ENCODE peak calls at places on chromosome 1, in ten cellular contexts. One of them, this sample, is unnamed.

GRCh38 chr1:82330330-82330729 is 529.6 kb downstream of the ADGRL2 start:
- DNase-seq in choroid plexus epithelial cell: no peak
- DNase-seq in K562: no peak
- DNase-seq in activated CD4-positive, alpha-beta T cell treated with anti-CD3 and anti-CD28 coated beads, Interleukin-2, amount 50 U/mL, for 4 hours: no peak
- DNase-seq in ovary: no peak
- DNase-seq in stimulated activated CD4-positive, alpha-beta T cell treated with anti-CD3 and anti-CD28 coated beads, Interleukin-1b, Interleukin-23, amount 100 ng/mL, for 1 hour: no peak
- DNase-seq in H4: no peak
- DNase-seq in AG09309: no peak
- DNase-seq in left ventricle myocardium inferior: no peak
- DNase-seq in ACHN: no peak
- DNase-seq in this sample: no peak

GRCh38 chr1:82870332-82870731 is 1069.6 kb downstream of the ADGRL2 start:
- DNase-seq in choroid plexus epithelial cell: no peak
- DNase-seq in K562: no peak
- DNase-seq in activated CD4-positive, alpha-beta T cell treated with anti-CD3 and anti-CD28 coated beads, Interleukin-2, amount 50 U/mL, for 4 hours: no peak
- DNase-seq in ovary: no peak
- DNase-seq in stimulated activated CD4-positive, alpha-beta T cell treated with anti-CD3 and anti-CD28 coated beads, Interleukin-1b, Interleukin-23, amount 100 ng/mL, for 1 hour: no peak
- DNase-seq in H4: no peak
- DNase-seq in AG09309: no peak
- DNase-seq in left ventricle myocardium inferior: no peak
- DNase-seq in ACHN: no peak
- DNase-seq in this sample: no peak

GRCh38 chr1:151443846-151444790 is 15.2 kb downstream of the POGZ start:
- DNase-seq in choroid plexus epithelial cell: peak; percentile 93
- DNase-seq in K562: peak; percentile 73
- DNase-seq in activated CD4-positive, alpha-beta T cell treated with anti-CD3 and anti-CD28 coated beads, Interleukin-2, amount 50 U/mL, for 4 hours: peak; percentile 71
- DNase-seq in ovary: peak; percentile 41
- DNase-seq in stimulated activated CD4-positive, alpha-beta T cell treated with anti-CD3 and anti-CD28 coated beads, Interleukin-1b, Interleukin-23, amount 100 ng/mL, for 1 hour: peak; percentile 43
- DNase-seq in H4: peak; percentile 76
- DNase-seq in AG09309: peak; percentile 63
- DNase-seq in left ventricle myocardium inferior: no peak
- DNase-seq in ACHN: peak; percentile 86
- DNase-seq in this sample: peak; percentile 86

GRCh38 chr1:75125161-75125681 is 9.0 kb upstream of the LHX8 start:
- DNase-seq in choroid plexus epithelial cell: no peak
- DNase-seq in K562: no peak
- DNase-seq in activated CD4-positive, alpha-beta T cell treated with anti-CD3 and anti-CD28 coated beads, Interleukin-2, amount 50 U/mL, for 4 hours: no peak
- DNase-seq in ovary: no peak
- DNase-seq in stimulated activated CD4-positive, alpha-beta T cell treated with anti-CD3 and anti-CD28 coated beads, Interleukin-1b, Interleukin-23, amount 100 ng/mL, for 1 hour: no peak
- DNase-seq in H4: no peak
- DNase-seq in AG09309: no peak
- DNase-seq in left ventricle myocardium inferior: no peak
- DNase-seq in ACHN: no peak
- DNase-seq in this sample: no peak

GRCh38 chr1:84944767-84945486 is 51.9 kb upstream of the LPAR3 start:
- DNase-seq in choroid plexus epithelial cell: peak; percentile 97
- DNase-seq in K562: peak; percentile 90
- DNase-seq in activated CD4-positive, alpha-beta T cell treated with anti-CD3 and anti-CD28 coated beads, Interleukin-2, amount 50 U/mL, for 4 hours: peak; percentile 53
- DNase-seq in ovary: peak; percentile 46
- DNase-seq in stimulated activated CD4-positive, alpha-beta T cell treated with anti-CD3 and anti-CD28 coated beads, Interleukin-1b, Interleukin-23, amount 100 ng/mL, for 1 hour: peak; percentile 14
- DNase-seq in H4: peak; percentile 81
- DNase-seq in AG09309: peak; percentile 73
- DNase-seq in left ventricle myocardium inferior: peak; percentile 22
- DNase-seq in ACHN: peak; percentile 89
- DNase-seq in this sample: peak; percentile 93

GRCh38 chr1:165699577-165699976 is 1.2 kb upstream of the ALDH9A1 start:
- DNase-seq in choroid plexus epithelial cell: no peak
- DNase-seq in K562: no peak
- DNase-seq in activated CD4-positive, alpha-beta T cell treated with anti-CD3 and anti-CD28 coated beads, Interleukin-2, amount 50 U/mL, for 4 hours: no peak
- DNase-seq in ovary: no peak
- DNase-seq in stimulated activated CD4-positive, alpha-beta T cell treated with anti-CD3 and anti-CD28 coated beads, Interleukin-1b, Interleukin-23, amount 100 ng/mL, for 1 hour: no peak
- DNase-seq in H4: no peak
- DNase-seq in AG09309: no peak
- DNase-seq in left ventricle myocardium inferior: no peak
- DNase-seq in ACHN: no peak
- DNase-seq in this sample: no peak

GRCh38 chr1:208089971-208090755 is 154.0 kb downstream of the PLXNA2 start:
- DNase-seq in choroid plexus epithelial cell: peak; percentile 78
- DNase-seq in K562: no peak
- DNase-seq in activated CD4-positive, alpha-beta T cell treated with anti-CD3 and anti-CD28 coated beads, Interleukin-2, amount 50 U/mL, for 4 hours: no peak
- DNase-seq in ovary: no peak
- DNase-seq in stimulated activated CD4-positive, alpha-beta T cell treated with anti-CD3 and anti-CD28 coated beads, Interleukin-1b, Interleukin-23, amount 100 ng/mL, for 1 hour: no peak
- DNase-seq in H4: peak; percentile 21
- DNase-seq in AG09309: no peak
- DNase-seq in left ventricle myocardium inferior: peak; percentile 53
- DNase-seq in ACHN: no peak
- DNase-seq in this sample: peak; percentile 36

GRCh38 chr1:183580281-183580682 is 10.0 kb downstream of the NCF2 start:
- DNase-seq in choroid plexus epithelial cell: peak; percentile 48
- DNase-seq in K562: peak; percentile 48
- DNase-seq in activated CD4-positive, alpha-beta T cell treated with anti-CD3 and anti-CD28 coated beads, Interleukin-2, amount 50 U/mL, for 4 hours: no peak
- DNase-seq in ovary: no peak
- DNase-seq in stimulated activated CD4-positive, alpha-beta T cell treated with anti-CD3 and anti-CD28 coated beads, Interleukin-1b, Interleukin-23, amount 100 ng/mL, for 1 hour: no peak
- DNase-seq in H4: peak; percentile 35
- DNase-seq in AG09309: no peak
- DNase-seq in left ventricle myocardium inferior: no peak
- DNase-seq in ACHN: no peak
- DNase-seq in this sample: no peak

GRCh38 chr1:66033781-66034180 is 241.1 kb downstream of the PDE4B start:
- DNase-seq in choroid plexus epithelial cell: no peak
- DNase-seq in K562: no peak
- DNase-seq in activated CD4-positive, alpha-beta T cell treated with anti-CD3 and anti-CD28 coated beads, Interleukin-2, amount 50 U/mL, for 4 hours: no peak
- DNase-seq in ovary: no peak
- DNase-seq in stimulated activated CD4-positive, alpha-beta T cell treated with anti-CD3 and anti-CD28 coated beads, Interleukin-1b, Interleukin-23, amount 100 ng/mL, for 1 hour: no peak
- DNase-seq in H4: no peak
- DNase-seq in AG09309: no peak
- DNase-seq in left ventricle myocardium inferior: no peak
- DNase-seq in ACHN: no peak
- DNase-seq in this sample: no peak

GRCh38 chr1:108107658-108108057 is 92.5 kb downstream of the SLC25A24 start:
- DNase-seq in choroid plexus epithelial cell: peak; percentile 64
- DNase-seq in K562: peak; percentile 30
- DNase-seq in activated CD4-positive, alpha-beta T cell treated with anti-CD3 and anti-CD28 coated beads, Interleukin-2, amount 50 U/mL, for 4 hours: peak; percentile 31
- DNase-seq in ovary: no peak
- DNase-seq in stimulated activated CD4-positive, alpha-beta T cell treated with anti-CD3 and anti-CD28 coated beads, Interleukin-1b, Interleukin-23, amount 100 ng/mL, for 1 hour: no peak
- DNase-seq in H4: peak; percentile 44
- DNase-seq in AG09309: peak; percentile 10
- DNase-seq in left ventricle myocardium inferior: no peak
- DNase-seq in ACHN: no peak
- DNase-seq in this sample: peak; percentile 74

GRCh38 chr1:222068101-222068500 is 326.2 kb upstream of the DUSP10 start:
- DNase-seq in choroid plexus epithelial cell: no peak
- DNase-seq in K562: no peak
- DNase-seq in activated CD4-positive, alpha-beta T cell treated with anti-CD3 and anti-CD28 coated beads, Interleukin-2, amount 50 U/mL, for 4 hours: no peak
- DNase-seq in ovary: no peak
- DNase-seq in stimulated activated CD4-positive, alpha-beta T cell treated with anti-CD3 and anti-CD28 coated beads, Interleukin-1b, Interleukin-23, amount 100 ng/mL, for 1 hour: no peak
- DNase-seq in H4: no peak
- DNase-seq in AG09309: no peak
- DNase-seq in left ventricle myocardium inferior: no peak
- DNase-seq in ACHN: no peak
- DNase-seq in this sample: no peak

GRCh38 chr1:50415235-50416149 is 7.8 kb downstream of the DMRTA2 start:
- DNase-seq in choroid plexus epithelial cell: no peak
- DNase-seq in K562: no peak
- DNase-seq in activated CD4-positive, alpha-beta T cell treated with anti-CD3 and anti-CD28 coated beads, Interleukin-2, amount 50 U/mL, for 4 hours: no peak
- DNase-seq in ovary: no peak
- DNase-seq in stimulated activated CD4-positive, alpha-beta T cell treated with anti-CD3 and anti-CD28 coated beads, Interleukin-1b, Interleukin-23, amount 100 ng/mL, for 1 hour: no peak
- DNase-seq in H4: no peak
- DNase-seq in AG09309: no peak
- DNase-seq in left ventricle myocardium inferior: no peak
- DNase-seq in ACHN: no peak
- DNase-seq in this sample: no peak

GRCh38 chr1:7384679-7385078 is 386.4 kb upstream of the VAMP3 start:
- DNase-seq in choroid plexus epithelial cell: no peak
- DNase-seq in K562: no peak
- DNase-seq in activated CD4-positive, alpha-beta T cell treated with anti-CD3 and anti-CD28 coated beads, Interleukin-2, amount 50 U/mL, for 4 hours: no peak
- DNase-seq in ovary: no peak
- DNase-seq in stimulated activated CD4-positive, alpha-beta T cell treated with anti-CD3 and anti-CD28 coated beads, Interleukin-1b, Interleukin-23, amount 100 ng/mL, for 1 hour: no peak
- DNase-seq in H4: no peak
- DNase-seq in AG09309: no peak
- DNase-seq in left ventricle myocardium inferior: peak; percentile 5
- DNase-seq in ACHN: no peak
- DNase-seq in this sample: no peak

GRCh38 chr1:109837852-109838570 is 72.6 kb upstream of the CSF1 start:
- DNase-seq in choroid plexus epithelial cell: no peak
- DNase-seq in K562: no peak
- DNase-seq in activated CD4-positive, alpha-beta T cell treated with anti-CD3 and anti-CD28 coated beads, Interleukin-2, amount 50 U/mL, for 4 hours: no peak
- DNase-seq in ovary: no peak
- DNase-seq in stimulated activated CD4-positive, alpha-beta T cell treated with anti-CD3 and anti-CD28 coated beads, Interleukin-1b, Interleukin-23, amount 100 ng/mL, for 1 hour: no peak
- DNase-seq in H4: no peak
- DNase-seq in AG09309: no peak
- DNase-seq in left ventricle myocardium inferior: no peak
- DNase-seq in ACHN: no peak
- DNase-seq in this sample: no peak

GRCh38 chr1:15400627-15401026 is 9.1 kb upstream of the EFHD2 start:
- DNase-seq in choroid plexus epithelial cell: peak; percentile 10
- DNase-seq in K562: no peak
- DNase-seq in activated CD4-positive, alpha-beta T cell treated with anti-CD3 and anti-CD28 coated beads, Interleukin-2, amount 50 U/mL, for 4 hours: no peak
- DNase-seq in ovary: no peak
- DNase-seq in stimulated activated CD4-positive, alpha-beta T cell treated with anti-CD3 and anti-CD28 coated beads, Interleukin-1b, Interleukin-23, amount 100 ng/mL, for 1 hour: no peak
- DNase-seq in H4: no peak
- DNase-seq in AG09309: no peak
- DNase-seq in left ventricle myocardium inferior: no peak
- DNase-seq in ACHN: no peak
- DNase-seq in this sample: no peak

GRCh38 chr1:203607169-203607873 is 19.3 kb upstream of the ATP2B4 start:
- DNase-seq in choroid plexus epithelial cell: peak; percentile 90
- DNase-seq in K562: peak; percentile 74
- DNase-seq in activated CD4-positive, alpha-beta T cell treated with anti-CD3 and anti-CD28 coated beads, Interleukin-2, amount 50 U/mL, for 4 hours: peak; percentile 48
- DNase-seq in ovary: peak; percentile 58
- DNase-seq in stimulated activated CD4-positive, alpha-beta T cell treated with anti-CD3 and anti-CD28 coated beads, Interleukin-1b, Interleukin-23, amount 100 ng/mL, for 1 hour: no peak
- DNase-seq in H4: peak; percentile 82
- DNase-seq in AG09309: peak; percentile 75
- DNase-seq in left ventricle myocardium inferior: peak; percentile 41
- DNase-seq in ACHN: peak; percentile 81
- DNase-seq in this sample: peak; percentile 98

GRCh38 chr1:185733818-185734709 is at the start of gene HMCN1:
- DNase-seq in choroid plexus epithelial cell: peak; percentile 32
- DNase-seq in K562: peak; percentile 66
- DNase-seq in activated CD4-positive, alpha-beta T cell treated with anti-CD3 and anti-CD28 coated beads, Interleukin-2, amount 50 U/mL, for 4 hours: no peak
- DNase-seq in ovary: peak; percentile 70
- DNase-seq in stimulated activated CD4-positive, alpha-beta T cell treated with anti-CD3 and anti-CD28 coated beads, Interleukin-1b, Interleukin-23, amount 100 ng/mL, for 1 hour: no peak
- DNase-seq in H4: peak; percentile 54
- DNase-seq in AG09309: no peak
- DNase-seq in left ventricle myocardium inferior: peak; percentile 80
- DNase-seq in ACHN: peak; percentile 49
- DNase-seq in this sample: peak; percentile 65

GRCh38 chr1:160211010-160211790 is 6.0 kb downstream of the PEA15 start:
- DNase-seq in choroid plexus epithelial cell: no peak
- DNase-seq in K562: no peak
- DNase-seq in activated CD4-positive, alpha-beta T cell treated with anti-CD3 and anti-CD28 coated beads, Interleukin-2, amount 50 U/mL, for 4 hours: no peak
- DNase-seq in ovary: no peak
- DNase-seq in stimulated activated CD4-positive, alpha-beta T cell treated with anti-CD3 and anti-CD28 coated beads, Interleukin-1b, Interleukin-23, amount 100 ng/mL, for 1 hour: no peak
- DNase-seq in H4: no peak
- DNase-seq in AG09309: no peak
- DNase-seq in left ventricle myocardium inferior: no peak
- DNase-seq in ACHN: no peak
- DNase-seq in this sample: no peak

GRCh38 chr1:151898519-151898991 is 10.8 kb downstream of the THEM4 start:
- DNase-seq in choroid plexus epithelial cell: no peak
- DNase-seq in K562: no peak
- DNase-seq in activated CD4-positive, alpha-beta T cell treated with anti-CD3 and anti-CD28 coated beads, Interleukin-2, amount 50 U/mL, for 4 hours: peak; percentile 44
- DNase-seq in ovary: peak; percentile 30
- DNase-seq in stimulated activated CD4-positive, alpha-beta T cell treated with anti-CD3 and anti-CD28 coated beads, Interleukin-1b, Interleukin-23, amount 100 ng/mL, for 1 hour: no peak
- DNase-seq in H4: no peak
- DNase-seq in AG09309: no peak
- DNase-seq in left ventricle myocardium inferior: no peak
- DNase-seq in ACHN: no peak
- DNase-seq in this sample: no peak

GRCh38 chr1:8182034-8182761 is 135.7 kb upstream of the SLC45A1 start:
- DNase-seq in choroid plexus epithelial cell: peak; percentile 92
- DNase-seq in K562: no peak
- DNase-seq in activated CD4-positive, alpha-beta T cell treated with anti-CD3 and anti-CD28 coated beads, Interleukin-2, amount 50 U/mL, for 4 hours: no peak
- DNase-seq in ovary: no peak
- DNase-seq in stimulated activated CD4-positive, alpha-beta T cell treated with anti-CD3 and anti-CD28 coated beads, Interleukin-1b, Interleukin-23, amount 100 ng/mL, for 1 hour: no peak
- DNase-seq in H4: peak; percentile 96
- DNase-seq in AG09309: no peak
- DNase-seq in left ventricle myocardium inferior: no peak
- DNase-seq in ACHN: no peak
- DNase-seq in this sample: peak; percentile 50

GRCh38 chr1:89657886-89658285 is 25.0 kb downstream of the LRRC8C start:
- DNase-seq in choroid plexus epithelial cell: no peak
- DNase-seq in K562: no peak
- DNase-seq in activated CD4-positive, alpha-beta T cell treated with anti-CD3 and anti-CD28 coated beads, Interleukin-2, amount 50 U/mL, for 4 hours: no peak
- DNase-seq in ovary: no peak
- DNase-seq in stimulated activated CD4-positive, alpha-beta T cell treated with anti-CD3 and anti-CD28 coated beads, Interleukin-1b, Interleukin-23, amount 100 ng/mL, for 1 hour: no peak
- DNase-seq in H4: no peak
- DNase-seq in AG09309: no peak
- DNase-seq in left ventricle myocardium inferior: no peak
- DNase-seq in ACHN: no peak
- DNase-seq in this sample: peak; percentile 51

GRCh38 chr1:197775282-197776262 is at the start of gene DENND1B:
- DNase-seq in choroid plexus epithelial cell: peak; percentile 90
- DNase-seq in K562: peak; percentile 92
- DNase-seq in activated CD4-positive, alpha-beta T cell treated with anti-CD3 and anti-CD28 coated beads, Interleukin-2, amount 50 U/mL, for 4 hours: peak; percentile 63
- DNase-seq in ovary: peak; percentile 64
- DNase-seq in stimulated activated CD4-positive, alpha-beta T cell treated with anti-CD3 and anti-CD28 coated beads, Interleukin-1b, Interleukin-23, amount 100 ng/mL, for 1 hour: peak; percentile 42
- DNase-seq in H4: peak; percentile 37
- DNase-seq in AG09309: peak; percentile 39
- DNase-seq in left ventricle myocardium inferior: peak; percentile 74
- DNase-seq in ACHN: peak; percentile 59
- DNase-seq in this sample: peak; percentile 61

This sample was measured in IMR-90.